ENCODE peak calls at places on chromosomes 16 and 17, in five cellular contexts. One of them, this sample, is unnamed.

GRCh38 chr17:64496348-64496785 is 487 bp downstream of the POLG2 start:
- DNase-seq in GM12891: no peak
- DNase-seq in H1: no peak
- DNase-seq in K562: no peak
- DNase-seq in GM12878: no peak
- DNase-seq in this sample: no peak

GRCh38 chr17:62892870-62893338 is 73.1 kb upstream of the TANC2 start:
- DNase-seq in GM12878: no peak
- DNase-seq in K562: no peak
- DNase-seq in H1: no peak
- DNase-seq in GM12891: no peak
- DNase-seq in this sample: no peak

GRCh38 chr16:68417711-68418301 is 30.5 kb downstream of the SMPD3 start:
- DNase-seq in H1: no peak
- DNase-seq in GM12878: peak; percentile 73
- DNase-seq in GM12891: peak; percentile 53
- DNase-seq in K562: no peak
- DNase-seq in this sample: peak; percentile 63

GRCh38 chr17:45871718-45872117 is 22.6 kb upstream of the MAPT start:
- DNase-seq in GM12891: no peak
- DNase-seq in H1: no peak
- DNase-seq in GM12878: no peak
- DNase-seq in K562: no peak
- DNase-seq in this sample: no peak

GRCh38 chr16:29821663-29822115 is 1.4 kb downstream of the MVP start:
- DNase-seq in GM12891: no peak
- DNase-seq in H1: no peak
- DNase-seq in K562: no peak
- DNase-seq in GM12878: no peak
- DNase-seq in this sample: no peak

GRCh38 chr16:52618753-52619497 is 72.0 kb upstream of the TOX3 start:
- DNase-seq in K562: no peak
- DNase-seq in H1: no peak
- DNase-seq in GM12891: no peak
- DNase-seq in GM12878: no peak
- DNase-seq in this sample: no peak

GRCh38 chr16:19883296-19883951 is 1.2 kb downstream of the GPRC5B start:
- DNase-seq in GM12878: no peak
- DNase-seq in K562: peak; percentile 56
- DNase-seq in H1: no peak
- DNase-seq in GM12891: no peak
- DNase-seq in this sample: no peak

GRCh38 chr17:81500026-81500425 is 12.6 kb downstream of the ACTG1 start:
- DNase-seq in GM12878: no peak
- DNase-seq in H1: no peak
- DNase-seq in K562: no peak
- DNase-seq in GM12891: no peak
- DNase-seq in this sample: no peak

GRCh38 chr17:5437721-5438317 is 1.1 kb downstream of the C1QBP start:
- DNase-seq in GM12878: no peak
- DNase-seq in K562: no peak
- DNase-seq in H1: no peak
- DNase-seq in GM12891: no peak
- DNase-seq in this sample: no peak

GRCh38 chr16:11392041-11392581 is 46.9 kb downstream of the RMI2 start:
- DNase-seq in GM12891: peak; percentile 16
- DNase-seq in H1: no peak
- DNase-seq in K562: no peak
- DNase-seq in GM12878: no peak
- DNase-seq in this sample: no peak

GRCh38 chr16:47983999-47984580 is 171.7 kb downstream of the ABCC12 start:
- DNase-seq in K562: no peak
- DNase-seq in GM12878: no peak
- DNase-seq in H1: no peak
- DNase-seq in GM12891: no peak
- DNase-seq in this sample: no peak

GRCh38 chr17:73695035-73695738 is 50.9 kb upstream of the SDK2 start:
- DNase-seq in GM12891: no peak
- DNase-seq in GM12878: no peak
- DNase-seq in H1: no peak
- DNase-seq in K562: no peak
- DNase-seq in this sample: no peak

GRCh38 chr17:16428098-16428882 is 12.9 kb downstream of the TRPV2 start:
- DNase-seq in GM12891: peak; percentile 68
- DNase-seq in H1: no peak
- DNase-seq in GM12878: no peak
- DNase-seq in K562: peak; percentile 69
- DNase-seq in this sample: peak; percentile 72

GRCh38 chr17:2703606-2704005 is 8.0 kb downstream of the CLUH start:
- DNase-seq in GM12891: no peak
- DNase-seq in H1: no peak
- DNase-seq in K562: no peak
- DNase-seq in GM12878: no peak
- DNase-seq in this sample: no peak

GRCh38 chr16:3467920-3468319 is 24.4 kb downstream of the NAA60 start:
- DNase-seq in GM12891: no peak
- DNase-seq in K562: no peak
- DNase-seq in GM12878: no peak
- DNase-seq in H1: no peak
- DNase-seq in this sample: no peak

GRCh38 chr17:75822119-75822799 is 21.9 kb downstream of the UNC13D start:
- DNase-seq in GM12891: no peak
- DNase-seq in GM12878: no peak
- DNase-seq in K562: no peak
- DNase-seq in H1: no peak
- DNase-seq in this sample: no peak

GRCh38 chr16:2090819-2091721 is 43.3 kb downstream of the TSC2 start:
- DNase-seq in GM12891: no peak
- DNase-seq in H1: peak; percentile 59
- DNase-seq in GM12878: no peak
- DNase-seq in K562: peak; percentile 80
- DNase-seq in this sample: no peak

GRCh38 chr16:49274936-49275730 is 6.5 kb downstream of the CBLN1 start:
- DNase-seq in GM12891: no peak
- DNase-seq in K562: no peak
- DNase-seq in H1: no peak
- DNase-seq in GM12878: no peak
- DNase-seq in this sample: no peak

GRCh38 chr16:11627822-11628457 is 40.3 kb upstream of the SNN start:
- DNase-seq in GM12878: no peak
- DNase-seq in GM12891: no peak
- DNase-seq in H1: no peak
- DNase-seq in K562: no peak
- DNase-seq in this sample: no peak

GRCh38 chr16:66240088-66240487 is 126.4 kb upstream of the CDH5 start:
- DNase-seq in GM12891: no peak
- DNase-seq in GM12878: no peak
- DNase-seq in H1: no peak
- DNase-seq in K562: no peak
- DNase-seq in this sample: no peak

GRCh38 chr17:50239913-50240312 is 34.4 kb upstream of the TMEM92 start:
- DNase-seq in GM12891: no peak
- DNase-seq in H1: no peak
- DNase-seq in K562: no peak
- DNase-seq in GM12878: no peak
- DNase-seq in this sample: no peak

GRCh38 chr16:58628845-58629680 is 563 bp downstream of the CNOT1 start:
- DNase-seq in H1: no peak
- DNase-seq in K562: peak; percentile 21
- DNase-seq in GM12891: no peak
- DNase-seq in GM12878: peak; percentile 17
- DNase-seq in this sample: no peak

GRCh38 chr16:65315004-65315398 is 193.1 kb upstream of the CDH11 start:
- DNase-seq in GM12891: no peak
- DNase-seq in K562: no peak
- DNase-seq in H1: no peak
- DNase-seq in GM12878: no peak
- DNase-seq in this sample: no peak

GRCh38 chr17:69812240-69812837 is 262.7 kb upstream of the KCNJ16 start:
- DNase-seq in K562: no peak
- DNase-seq in GM12891: no peak
- DNase-seq in H1: no peak
- DNase-seq in GM12878: no peak
- DNase-seq in this sample: no peak

GRCh38 chr17:31144427-31144826 is 49.6 kb downstream of the NF1 start:
- DNase-seq in GM12878: no peak
- DNase-seq in H1: no peak
- DNase-seq in GM12891: no peak
- DNase-seq in K562: no peak
- DNase-seq in this sample: no peak

GRCh38 chr16:55496509-55497145 is 12.2 kb upstream of the LPCAT2 start:
- DNase-seq in GM12878: no peak
- DNase-seq in GM12891: no peak
- DNase-seq in H1: no peak
- DNase-seq in K562: no peak
- DNase-seq in this sample: no peak

GRCh38 chr17:61490540-61490975 is 38.3 kb downstream of the TBX4 start:
- DNase-seq in K562: no peak
- DNase-seq in GM12878: no peak
- DNase-seq in GM12891: no peak
- DNase-seq in H1: no peak
- DNase-seq in this sample: no peak

GRCh38 chr17:41322264-41322902 is 6.9 kb upstream of the KRTAP17-1 start:
- DNase-seq in GM12878: no peak
- DNase-seq in H1: no peak
- DNase-seq in K562: peak; percentile 39
- DNase-seq in GM12891: no peak
- DNase-seq in this sample: no peak

GRCh38 chr17:63412234-63412633 is 33.9 kb downstream of the CYB561 start:
- DNase-seq in H1: no peak
- DNase-seq in GM12891: no peak
- DNase-seq in K562: no peak
- DNase-seq in GM12878: no peak
- DNase-seq in this sample: no peak

GRCh38 chr16:55501549-55502322 is 7.1 kb upstream of the LPCAT2 start:
- DNase-seq in H1: no peak
- DNase-seq in GM12878: no peak
- DNase-seq in GM12891: no peak
- DNase-seq in K562: peak; percentile 45
- DNase-seq in this sample: no peak

GRCh38 chr16:15518412-15519351 is 84.3 kb downstream of the BMERB1 start:
- DNase-seq in H1: no peak
- DNase-seq in K562: no peak
- DNase-seq in GM12891: no peak
- DNase-seq in GM12878: no peak
- DNase-seq in this sample: no peak

GRCh38 chr17:29597361-29598172 is 4.6 kb downstream of the ANKRD13B start:
- DNase-seq in GM12878: no peak
- DNase-seq in H1: no peak
- DNase-seq in K562: no peak
- DNase-seq in GM12891: no peak
- DNase-seq in this sample: no peak

GRCh38 chr16:3481696-3482658 is 13.3 kb downstream of the C16orf90 start:
- DNase-seq in GM12891: no peak
- DNase-seq in K562: no peak
- DNase-seq in GM12878: no peak
- DNase-seq in H1: no peak
- DNase-seq in this sample: no peak

DNA sequence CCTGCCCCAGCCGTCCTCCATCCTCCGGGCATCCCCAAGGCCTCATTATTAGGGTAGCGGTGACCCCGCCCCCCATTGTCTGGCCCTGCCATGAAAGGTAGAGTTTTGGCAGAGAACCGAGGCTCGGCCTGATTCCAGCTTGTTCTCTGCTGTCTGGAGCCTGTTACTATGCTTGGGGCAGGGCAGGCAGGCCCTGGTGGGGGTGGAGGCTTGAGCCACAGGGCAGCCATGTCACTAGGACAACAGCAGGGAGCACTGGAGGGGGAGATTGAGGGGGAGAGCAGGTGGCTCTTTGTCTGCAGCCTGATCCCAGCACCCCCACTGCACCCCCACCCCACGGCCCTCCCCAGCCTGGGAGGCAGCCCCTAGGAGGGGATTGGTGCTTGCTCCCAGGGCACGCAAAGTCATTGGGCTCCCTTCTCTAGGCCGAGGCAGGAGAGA is 15.4 kb downstream of the RHBDL3 start:
- DNase-seq in H1: no peak
- DNase-seq in GM12891: no peak
- DNase-seq in K562: no peak
- DNase-seq in GM12878: no peak
- DNase-seq in this sample: no peak
- TF ChIP-seq TAF1 in H1: no peak
- TF ChIP-seq TAF1 in GM12891: no peak
- TF ChIP-seq TAF1 in K562: no peak
- TF ChIP-seq TAF1 in GM12878: no peak
- TF ChIP-seq TAF1 in this sample: no peak

GRCh38 chr16:50538411-50539052 is 9.7 kb upstream of the NKD1 start:
- DNase-seq in K562: no peak
- DNase-seq in H1: no peak
- DNase-seq in GM12878: no peak
- DNase-seq in GM12891: no peak
- DNase-seq in this sample: no peak
- TF ChIP-seq POLR2AphosphoS5 in K562: no peak
- TF ChIP-seq POLR2AphosphoS5 in H1: no peak
- TF ChIP-seq POLR2AphosphoS5 in GM12878: no peak
- TF ChIP-seq POLR2AphosphoS5 in GM12891: no peak
- TF ChIP-seq POLR2AphosphoS5 in this sample: no peak

DNA sequence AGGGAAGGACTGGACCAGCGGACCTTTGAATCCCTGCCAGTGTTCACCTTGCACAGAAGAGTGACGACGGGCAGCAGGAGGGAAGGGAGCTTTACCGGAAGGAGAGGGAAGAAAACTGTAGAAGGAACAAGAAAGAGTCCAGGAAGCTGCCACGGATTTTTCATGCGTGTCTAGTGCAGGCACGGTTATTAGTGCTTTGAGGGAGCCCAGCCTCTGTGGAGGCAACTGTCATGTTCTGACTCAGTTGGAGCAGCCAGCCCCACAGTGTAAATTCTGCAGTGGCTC is 6.4 kb upstream of the HOXB13 start:
- DNase-seq in K562: no peak
- DNase-seq in H1: no peak
- DNase-seq in GM12891: no peak
- DNase-seq in GM12878: no peak
- DNase-seq in this sample: no peak
- TF ChIP-seq POLR2A in K562: no peak
- TF ChIP-seq POLR2A in H1: no peak
- TF ChIP-seq POLR2A in GM12891: no peak
- TF ChIP-seq POLR2A in GM12878: no peak
- TF ChIP-seq POLR2A in this sample: no peak

GRCh38 chr17:7840875-7841274 is 6.9 kb downstream of the KDM6B start:
- DNase-seq in GM12878: no peak
- DNase-seq in H1: no peak
- DNase-seq in K562: no peak
- DNase-seq in GM12891: no peak
- DNase-seq in this sample: no peak

GRCh38 chr17:7839199-7839889 is 5.3 kb downstream of the KDM6B start:
- DNase-seq in GM12891: no peak
- DNase-seq in GM12878: no peak
- DNase-seq in K562: no peak
- DNase-seq in H1: no peak
- DNase-seq in this sample: no peak

GRCh38 chr17:7841309-7841621 is 7.2 kb downstream of the KDM6B start:
- DNase-seq in GM12878: no peak
- DNase-seq in H1: no peak
- DNase-seq in K562: no peak
- DNase-seq in GM12891: no peak
- DNase-seq in this sample: no peak

GRCh38 chr17:7840441-7840840 is 6.4 kb downstream of the KDM6B start:
- DNase-seq in K562: no peak
- DNase-seq in GM12891: no peak
- DNase-seq in H1: no peak
- DNase-seq in GM12878: no peak
- DNase-seq in this sample: no peak

GRCh38 chr17:7839890-7840260 is 5.9 kb downstream of the KDM6B start:
- DNase-seq in H1: no peak
- DNase-seq in K562: no peak
- DNase-seq in GM12891: no peak
- DNase-seq in GM12878: no peak
- DNase-seq in this sample: no peak
- TF ChIP-seq TAF1 in H1: no peak
- TF ChIP-seq TAF1 in K562: no peak
- TF ChIP-seq TAF1 in GM12891: no peak
- TF ChIP-seq TAF1 in GM12878: no peak
- TF ChIP-seq TAF1 in this sample: no peak

This sample was measured in GM12892.